ENCODE peak calls at places on chromosome 17, in eight cellular contexts. One of them, this sample, is unnamed.
A peak's percentile ranks its signal among the peaks of the same experiment; 100 is the strongest.

GRCh38 chr17:6843241-6843890 is 11.8 kb upstream of the TEKT1 start:
- DNase-seq in adrenal gland: no peak
- DNase-seq in CD8-positive, alpha-beta memory T cell: peak; percentile 22
- DNase-seq in esophagus squamous epithelium: no peak
- DNase-seq in ovary: no peak
- DNase-seq in Peyer's patch: no peak
- DNase-seq in sigmoid colon: no peak
- DNase-seq in thoracic aorta: no peak
- DNase-seq in this sample: no peak

GRCh38 chr17:81132770-81133723 is 32.3 kb upstream of the PVALEF start:
- DNase-seq in adrenal gland: no peak
- DNase-seq in CD8-positive, alpha-beta memory T cell: no peak
- DNase-seq in esophagus squamous epithelium: no peak
- DNase-seq in ovary: no peak
- DNase-seq in Peyer's patch: peak; percentile 89
- DNase-seq in sigmoid colon: no peak
- DNase-seq in thoracic aorta: no peak
- DNase-seq in this sample: no peak

GRCh38 chr17:58591455-58591854 is 77.0 kb upstream of the MTMR4 start:
- DNase-seq in adrenal gland: no peak
- DNase-seq in CD8-positive, alpha-beta memory T cell: no peak
- DNase-seq in esophagus squamous epithelium: no peak
- DNase-seq in ovary: no peak
- DNase-seq in Peyer's patch: no peak
- DNase-seq in sigmoid colon: no peak
- DNase-seq in thoracic aorta: no peak
- DNase-seq in this sample: no peak

GRCh38 chr17:28908640-28909098 is 5.8 kb upstream of the DHRS13 start:
- DNase-seq in adrenal gland: no peak
- DNase-seq in CD8-positive, alpha-beta memory T cell: no peak
- DNase-seq in esophagus squamous epithelium: no peak
- DNase-seq in ovary: peak; percentile 58
- DNase-seq in Peyer's patch: no peak
- DNase-seq in sigmoid colon: peak; percentile 87
- DNase-seq in thoracic aorta: no peak
- DNase-seq in this sample: no peak

GRCh38 chr17:69056179-69056823 is 4.4 kb downstream of the ABCA9 start:
- DNase-seq in adrenal gland: no peak
- DNase-seq in CD8-positive, alpha-beta memory T cell: no peak
- DNase-seq in esophagus squamous epithelium: no peak
- DNase-seq in ovary: no peak
- DNase-seq in Peyer's patch: no peak
- DNase-seq in sigmoid colon: no peak
- DNase-seq in thoracic aorta: no peak
- DNase-seq in this sample: no peak

GRCh38 chr17:36824678-36825091 is 112.6 kb upstream of the LHX1 start:
- DNase-seq in adrenal gland: no peak
- DNase-seq in CD8-positive, alpha-beta memory T cell: no peak
- DNase-seq in esophagus squamous epithelium: no peak
- DNase-seq in ovary: no peak
- DNase-seq in Peyer's patch: no peak
- DNase-seq in sigmoid colon: no peak
- DNase-seq in thoracic aorta: no peak
- DNase-seq in this sample: no peak

GRCh38 chr17:77746901-77747620 is 211.4 kb upstream of the TNRC6C start:
- DNase-seq in adrenal gland: no peak
- DNase-seq in CD8-positive, alpha-beta memory T cell: no peak
- DNase-seq in esophagus squamous epithelium: no peak
- DNase-seq in ovary: no peak
- DNase-seq in Peyer's patch: peak; percentile 10
- DNase-seq in sigmoid colon: peak; percentile 18
- DNase-seq in thoracic aorta: no peak
- DNase-seq in this sample: no peak

GRCh38 chr17:70859829-70860228 is 690.5 kb downstream of the KCNJ2 start:
- DNase-seq in adrenal gland: no peak
- DNase-seq in CD8-positive, alpha-beta memory T cell: no peak
- DNase-seq in esophagus squamous epithelium: no peak
- DNase-seq in ovary: no peak
- DNase-seq in Peyer's patch: no peak
- DNase-seq in sigmoid colon: no peak
- DNase-seq in thoracic aorta: no peak
- DNase-seq in this sample: no peak

GRCh38 chr17:6474906-6475305 is 30.7 kb downstream of the PIMREG start:
- DNase-seq in adrenal gland: no peak
- DNase-seq in CD8-positive, alpha-beta memory T cell: no peak
- DNase-seq in esophagus squamous epithelium: no peak
- DNase-seq in ovary: no peak
- DNase-seq in Peyer's patch: no peak
- DNase-seq in sigmoid colon: no peak
- DNase-seq in thoracic aorta: no peak
- DNase-seq in this sample: no peak

GRCh38 chr17:29116652-29117439 is 63.4 kb downstream of the MYO18A start:
- DNase-seq in adrenal gland: peak; percentile 74
- DNase-seq in CD8-positive, alpha-beta memory T cell: peak; percentile 60
- DNase-seq in esophagus squamous epithelium: peak; percentile 27
- DNase-seq in ovary: peak; percentile 64
- DNase-seq in Peyer's patch: peak; percentile 80
- DNase-seq in sigmoid colon: peak; percentile 87
- DNase-seq in thoracic aorta: no peak
- DNase-seq in this sample: peak; percentile 53

GRCh38 chr17:41812176-41813038 is at the start of gene FKBP10:
- DNase-seq in adrenal gland: peak; percentile 74
- DNase-seq in CD8-positive, alpha-beta memory T cell: peak; percentile 44
- DNase-seq in esophagus squamous epithelium: no peak
- DNase-seq in ovary: peak; percentile 83
- DNase-seq in Peyer's patch: peak; percentile 64
- DNase-seq in sigmoid colon: peak; percentile 89
- DNase-seq in thoracic aorta: peak; percentile 41
- DNase-seq in this sample: no peak

GRCh38 chr17:4249452-4250029 is 14.2 kb downstream of the ANKFY1 start:
- DNase-seq in adrenal gland: no peak
- DNase-seq in CD8-positive, alpha-beta memory T cell: no peak
- DNase-seq in esophagus squamous epithelium: no peak
- DNase-seq in ovary: no peak
- DNase-seq in Peyer's patch: no peak
- DNase-seq in sigmoid colon: no peak
- DNase-seq in thoracic aorta: no peak
- DNase-seq in this sample: no peak

GRCh38 chr17:42325026-42325425 is 36.7 kb downstream of the STAT5A start:
- DNase-seq in adrenal gland: peak; percentile 61
- DNase-seq in CD8-positive, alpha-beta memory T cell: no peak
- DNase-seq in esophagus squamous epithelium: no peak
- DNase-seq in ovary: no peak
- DNase-seq in Peyer's patch: no peak
- DNase-seq in sigmoid colon: peak; percentile 84
- DNase-seq in thoracic aorta: peak; percentile 52
- DNase-seq in this sample: no peak

GRCh38 chr17:67515490-67516088 is 138.5 kb downstream of the PITPNC1 start:
- DNase-seq in adrenal gland: no peak
- DNase-seq in CD8-positive, alpha-beta memory T cell: no peak
- DNase-seq in esophagus squamous epithelium: no peak
- DNase-seq in ovary: no peak
- DNase-seq in Peyer's patch: no peak
- DNase-seq in sigmoid colon: no peak
- DNase-seq in thoracic aorta: no peak
- DNase-seq in this sample: no peak

GRCh38 chr17:57954421-57955182 is 610 bp downstream of the CUEDC1 start:
- DNase-seq in adrenal gland: peak; percentile 68
- DNase-seq in CD8-positive, alpha-beta memory T cell: no peak
- DNase-seq in esophagus squamous epithelium: no peak
- DNase-seq in ovary: peak; percentile 70
- DNase-seq in Peyer's patch: peak; percentile 60
- DNase-seq in sigmoid colon: peak; percentile 93
- DNase-seq in thoracic aorta: no peak
- DNase-seq in this sample: no peak

GRCh38 chr17:42436401-42436800 is 13.3 kb upstream of the CAVIN1 start:
- DNase-seq in adrenal gland: no peak
- DNase-seq in CD8-positive, alpha-beta memory T cell: no peak
- DNase-seq in esophagus squamous epithelium: no peak
- DNase-seq in ovary: no peak
- DNase-seq in Peyer's patch: no peak
- DNase-seq in sigmoid colon: peak; percentile 87
- DNase-seq in thoracic aorta: no peak
- DNase-seq in this sample: no peak

GRCh38 chr17:6110088-6110487 is 39.9 kb downstream of the WSCD1 start:
- DNase-seq in adrenal gland: no peak
- DNase-seq in CD8-positive, alpha-beta memory T cell: no peak
- DNase-seq in esophagus squamous epithelium: no peak
- DNase-seq in ovary: no peak
- DNase-seq in Peyer's patch: no peak
- DNase-seq in sigmoid colon: no peak
- DNase-seq in thoracic aorta: no peak
- DNase-seq in this sample: no peak

GRCh38 chr17:67477687-67478086 is 100.6 kb downstream of the PITPNC1 start:
- DNase-seq in adrenal gland: no peak
- DNase-seq in CD8-positive, alpha-beta memory T cell: no peak
- DNase-seq in esophagus squamous epithelium: no peak
- DNase-seq in ovary: no peak
- DNase-seq in Peyer's patch: no peak
- DNase-seq in sigmoid colon: no peak
- DNase-seq in thoracic aorta: no peak
- DNase-seq in this sample: peak; percentile 16

GRCh38 chr17:76053230-76054111 is 18.8 kb downstream of the SRP68 start:
- DNase-seq in adrenal gland: no peak
- DNase-seq in CD8-positive, alpha-beta memory T cell: no peak
- DNase-seq in esophagus squamous epithelium: no peak
- DNase-seq in ovary: no peak
- DNase-seq in Peyer's patch: no peak
- DNase-seq in sigmoid colon: no peak
- DNase-seq in thoracic aorta: no peak
- DNase-seq in this sample: no peak

GRCh38 chr17:12122091-12122490 is 101.4 kb downstream of the MAP2K4 start:
- DNase-seq in adrenal gland: no peak
- DNase-seq in CD8-positive, alpha-beta memory T cell: no peak
- DNase-seq in esophagus squamous epithelium: no peak
- DNase-seq in ovary: no peak
- DNase-seq in Peyer's patch: no peak
- DNase-seq in sigmoid colon: no peak
- DNase-seq in thoracic aorta: no peak
- DNase-seq in this sample: no peak

GRCh38 chr17:74466111-74466784 is at the start of gene CD300A:
- DNase-seq in adrenal gland: no peak
- DNase-seq in CD8-positive, alpha-beta memory T cell: no peak
- DNase-seq in esophagus squamous epithelium: no peak
- DNase-seq in ovary: no peak
- DNase-seq in Peyer's patch: no peak
- DNase-seq in sigmoid colon: no peak
- DNase-seq in thoracic aorta: no peak
- DNase-seq in this sample: no peak

DNA sequence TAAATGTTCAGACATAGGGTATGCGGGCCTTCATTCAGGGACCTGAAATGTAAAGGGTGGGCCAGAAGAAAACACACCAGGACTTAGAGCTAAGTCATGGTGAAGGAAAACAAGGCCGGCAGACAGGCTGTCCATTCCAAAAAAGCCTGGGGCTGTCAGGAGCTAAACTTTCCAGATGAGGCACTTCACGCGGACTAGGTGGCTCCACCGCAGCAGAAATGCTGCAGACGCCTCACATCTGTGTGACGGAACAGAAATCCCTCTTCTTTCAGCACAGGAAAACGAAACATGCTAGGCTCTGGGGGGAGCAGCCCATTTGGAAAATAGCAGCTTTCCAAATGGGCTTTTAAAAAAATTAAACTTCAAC is 88.7 kb downstream of the HS3ST3A1 start:
- DNase-seq in adrenal gland: no peak
- DNase-seq in CD8-positive, alpha-beta memory T cell: no peak
- DNase-seq in esophagus squamous epithelium: no peak
- DNase-seq in ovary: peak; percentile 26
- DNase-seq in Peyer's patch: no peak
- DNase-seq in sigmoid colon: peak; percentile 70
- DNase-seq in thoracic aorta: no peak
- DNase-seq in this sample: no peak
- H3K27ac ChIP-seq in adrenal gland: no peak overlapping the region
- H3K27ac ChIP-seq in CD8-positive, alpha-beta memory T cell: no peak overlapping the region
- H3K27ac ChIP-seq in esophagus squamous epithelium: no peak overlapping the region
- H3K27ac ChIP-seq in ovary: no peak overlapping the region
- H3K27ac ChIP-seq in Peyer's patch: no peak overlapping the region
- H3K27ac ChIP-seq in sigmoid colon: no peak overlapping the region
- H3K27ac ChIP-seq in thoracic aorta: no peak overlapping the region
- H3K27ac ChIP-seq in this sample: no peak overlapping the region

GRCh38 chr17:49388692-49389513 is 25.8 kb downstream of the PHB1 start:
- DNase-seq in adrenal gland: no peak
- DNase-seq in CD8-positive, alpha-beta memory T cell: no peak
- DNase-seq in esophagus squamous epithelium: no peak
- DNase-seq in ovary: no peak
- DNase-seq in Peyer's patch: no peak
- DNase-seq in sigmoid colon: no peak
- DNase-seq in thoracic aorta: no peak
- DNase-seq in this sample: no peak
- H3K4me3 ChIP-seq in adrenal gland: no peak overlapping the region
- H3K4me3 ChIP-seq in CD8-positive, alpha-beta memory T cell: peak overlapping the region; percentile 47
- H3K4me3 ChIP-seq in esophagus squamous epithelium: no peak overlapping the region
- H3K4me3 ChIP-seq in ovary: no peak overlapping the region
- H3K4me3 ChIP-seq in Peyer's patch: no peak overlapping the region
- H3K4me3 ChIP-seq in sigmoid colon: no peak overlapping the region
- H3K4me3 ChIP-seq in thoracic aorta: no peak overlapping the region
- H3K4me3 ChIP-seq in this sample: peak overlapping the region; percentile 10

GRCh38 chr17:78898075-78898836 is 4.7 kb downstream of the CEP295NL start:
- DNase-seq in adrenal gland: no peak
- DNase-seq in CD8-positive, alpha-beta memory T cell: no peak
- DNase-seq in esophagus squamous epithelium: no peak
- DNase-seq in ovary: no peak
- DNase-seq in Peyer's patch: no peak
- DNase-seq in sigmoid colon: no peak
- DNase-seq in thoracic aorta: no peak
- DNase-seq in this sample: no peak
- H3K27ac ChIP-seq in adrenal gland: peak overlapping the region; percentile 77
- H3K27ac ChIP-seq in CD8-positive, alpha-beta memory T cell: no peak overlapping the region
- H3K27ac ChIP-seq in esophagus squamous epithelium: no peak overlapping the region
- H3K27ac ChIP-seq in ovary: no peak overlapping the region
- H3K27ac ChIP-seq in Peyer's patch: no peak overlapping the region
- H3K27ac ChIP-seq in sigmoid colon: no peak overlapping the region
- H3K27ac ChIP-seq in thoracic aorta: no peak overlapping the region
- H3K27ac ChIP-seq in this sample: no peak overlapping the region

GRCh38 chr17:21033350-21033749 is 9.5 kb downstream of the USP22 start:
- DNase-seq in adrenal gland: no peak
- DNase-seq in CD8-positive, alpha-beta memory T cell: no peak
- DNase-seq in esophagus squamous epithelium: no peak
- DNase-seq in ovary: no peak
- DNase-seq in Peyer's patch: no peak
- DNase-seq in sigmoid colon: no peak
- DNase-seq in thoracic aorta: no peak
- DNase-seq in this sample: no peak

GRCh38 chr17:21036361-21036881 is 6.4 kb downstream of the USP22 start:
- DNase-seq in adrenal gland: no peak
- DNase-seq in CD8-positive, alpha-beta memory T cell: no peak
- DNase-seq in esophagus squamous epithelium: no peak
- DNase-seq in ovary: no peak
- DNase-seq in Peyer's patch: no peak
- DNase-seq in sigmoid colon: no peak
- DNase-seq in thoracic aorta: no peak
- DNase-seq in this sample: no peak

GRCh38 chr17:21031756-21032396 is 10.9 kb downstream of the USP22 start:
- DNase-seq in adrenal gland: no peak
- DNase-seq in CD8-positive, alpha-beta memory T cell: no peak
- DNase-seq in esophagus squamous epithelium: no peak
- DNase-seq in ovary: no peak
- DNase-seq in Peyer's patch: no peak
- DNase-seq in sigmoid colon: no peak
- DNase-seq in thoracic aorta: no peak
- DNase-seq in this sample: no peak

GRCh38 chr17:21037117-21037803 is 5.6 kb downstream of the USP22 start:
- DNase-seq in adrenal gland: no peak
- DNase-seq in CD8-positive, alpha-beta memory T cell: no peak
- DNase-seq in esophagus squamous epithelium: no peak
- DNase-seq in ovary: no peak
- DNase-seq in Peyer's patch: no peak
- DNase-seq in sigmoid colon: no peak
- DNase-seq in thoracic aorta: no peak
- DNase-seq in this sample: no peak

GRCh38 chr17:21034350-21035235 is 8.2 kb downstream of the USP22 start:
- DNase-seq in adrenal gland: no peak
- DNase-seq in CD8-positive, alpha-beta memory T cell: peak; percentile 50
- DNase-seq in esophagus squamous epithelium: no peak
- DNase-seq in ovary: no peak
- DNase-seq in Peyer's patch: no peak
- DNase-seq in sigmoid colon: no peak
- DNase-seq in thoracic aorta: no peak
- DNase-seq in this sample: no peak
- H3K4me3 ChIP-seq in adrenal gland: peak overlapping the region; percentile 17
- H3K4me3 ChIP-seq in CD8-positive, alpha-beta memory T cell: peak overlapping the region; percentile 24
- H3K4me3 ChIP-seq in esophagus squamous epithelium: peak overlapping the region; percentile 37
- H3K4me3 ChIP-seq in ovary: no peak overlapping the region
- H3K4me3 ChIP-seq in Peyer's patch: peak overlapping the region; percentile 20
- H3K4me3 ChIP-seq in sigmoid colon: no peak overlapping the region
- H3K4me3 ChIP-seq in thoracic aorta: peak overlapping the region; percentile 36
- H3K4me3 ChIP-seq in this sample: peak overlapping the region; percentile 30